ENCODE peak calls at places on chromosome 13, in five cellular contexts. R is mucosa of descending colon, S is HS-27A, V is small intestine, J is KBM-7. Z is an unnamed sample.

GRCh38 chr13:27309967-27310598 is 39.5 kb downstream of the RASL11A start:
- DNase-seq in R (no peak), S (peak), V (peak), J (no peak), Z (no peak)

GRCh38 chr13:113647351-113648217 is 10.4 kb downstream of the ATP4B start:
- DNase-seq in R (peak), S (peak), V (peak), J (no peak), Z (peak)

GRCh38 chr13:45365558-45365885 is 24.5 kb upstream of the TPT1 start:
- DNase-seq in R (no peak), S (no peak), V (no peak), J (no peak), Z (no peak)

GRCh38 chr13:95627590-95627989 is 16.9 kb downstream of the DZIP1 start:
- DNase-seq in R (no peak), S (no peak), V (no peak), J (no peak), Z (no peak)

GRCh38 chr13:79338343-79338742 is 67.7 kb downstream of the RBM26 start:
- DNase-seq in R (no peak), S (no peak), V (no peak), J (no peak), Z (no peak)

GRCh38 chr13:97600438-97601080 is 166.6 kb downstream of the RAP2A start:
- DNase-seq in R (no peak), S (peak), V (no peak), J (no peak), Z (peak)

GRCh38 chr13:30026093-30026492 is 175.7 kb upstream of the UBL3 start:
- DNase-seq in R (no peak), S (peak), V (no peak), J (no peak), Z (peak)

GRCh38 chr13:113491418-113491883 is 940 bp upstream of the DCUN1D2 start:
- DNase-seq in R (peak), S (no peak), V (peak), J (peak), Z (peak)

GRCh38 chr13:23469901-23470525 is 36.5 kb upstream of the SACS start:
- DNase-seq in R (no peak), S (no peak), V (no peak), J (no peak), Z (peak)

GRCh38 chr13:48210178-48210577 is 22.8 kb upstream of the ITM2B start:
- DNase-seq in R (no peak), S (no peak), V (no peak), J (no peak), Z (no peak)

Z was measured in myocyte.